ENCODE peak calls at places on chromosomes 4 and X, in eight cellular contexts. M is fibroblast of lung, Y is mammary epithelial cell, Q is aorta, W is uterus, S is heart left ventricle, G is right cardiac atrium, I is H9. L is an unnamed sample.

GRCh38 chr4:113541933-113542332 is 219.6 kb downstream of the CAMK2D start:
- DNase-seq in I (no peak), S (no peak), M (peak; percentile 16), W (no peak), Q (no peak), G (no peak), Y (no peak), L (no peak)

GRCh38 chr4:42293967-42294822 is 103.1 kb upstream of the SHISA3 start:
- DNase-seq in G (no peak), Q (no peak), M (no peak), W (no peak), I (no peak), Y (no peak), S (no peak), L (peak; percentile 70)

GRCh38 chr4:22515888-22516541 is at the start of gene ADGRA3:
- DNase-seq in S (peak; percentile 81), I (peak; percentile 79), M (peak; percentile 72), G (peak; percentile 90), W (peak; percentile 74), Q (peak; percentile 91), Y (peak; percentile 72), L (no peak)

GRCh38 chr4:83867221-83867620 is 331.3 kb downstream of the GPAT3 start:
- DNase-seq in S (no peak), M (peak; percentile 55), I (no peak), Y (no peak), G (no peak), W (no peak), Q (no peak), L (no peak)

GRCh38 chrX:18179446-18179845 is 41.2 kb downstream of the BEND2 start:
- DNase-seq in Q (no peak), M (no peak), Y (no peak), I (no peak), W (no peak), S (no peak), G (no peak), L (no peak)

GRCh38 chrX:136112781-136113180 is 34.6 kb upstream of the FHL1 start:
- DNase-seq in I (no peak), Q (no peak), W (no peak), S (no peak), G (no peak), Y (no peak), M (no peak), L (no peak)

GRCh38 chrX:67544281-67544680 is 460 bp downstream of the AR start:
- DNase-seq in M (peak; percentile 19), I (peak; percentile 41), G (peak; percentile 69), Y (no peak), W (peak; percentile 21), S (peak; percentile 15), Q (peak; percentile 78), L (no peak)

GRCh38 chrX:151698485-151698884 is 3.2 kb downstream of the PRRG3 start:
- DNase-seq in S (no peak), Q (no peak), W (no peak), I (no peak), M (no peak), Y (no peak), G (no peak), L (no peak)

GRCh38 chr4:46491455-46491854 is 101.5 kb upstream of the GABRA2 start:
- DNase-seq in M (no peak), G (no peak), Y (no peak), W (no peak), Q (no peak), I (no peak), S (no peak), L (peak; percentile 2)

GRCh38 chr4:6771229-6771671 is 11.3 kb upstream of the KIAA0232 start:
- DNase-seq in S (peak; percentile 80), Q (peak; percentile 96), M (peak; percentile 36), G (peak; percentile 82), W (peak; percentile 49), Y (peak; percentile 56), I (no peak), L (no peak)

GRCh38 chr4:165448700-165449099 is 69.9 kb downstream of the CPE start:
- DNase-seq in M (no peak), Y (no peak), S (no peak), I (no peak), G (no peak), Q (no peak), W (no peak), L (no peak)

GRCh38 chr4:4595252-4595651 is 53.4 kb upstream of the STX18 start:
- DNase-seq in G (no peak), M (no peak), S (no peak), Y (no peak), Q (no peak), W (no peak), I (no peak), L (no peak)

GRCh38 chr4:159070742-159071141 is 32.1 kb upstream of the RAPGEF2 start:
- DNase-seq in W (no peak), G (no peak), Y (peak; percentile 91), M (peak; percentile 84), S (no peak), I (no peak), Q (no peak), L (no peak)

GRCh38 chrX:72081605-72082320 is 50.0 kb downstream of the RTL5 start:
- DNase-seq in Q (no peak), Y (no peak), S (no peak), W (no peak), G (no peak), I (no peak), M (no peak), L (no peak)
- H3K27me3 ChIP-seq in Q (no peaks in the 10 kb centered on the region), Y (peaks cover 2% of the 10 kb centered on the region), S (peaks cover 42% of the 10 kb centered on the region), W (no peaks in the 10 kb centered on the region), G (no peaks in the 10 kb centered on the region), I (no peaks in the 10 kb centered on the region), M (no peaks in the 10 kb centered on the region), L (no peaks in the 10 kb centered on the region)

GRCh38 chr4:185839770-185840169 is 27.8 kb upstream of the SORBS2 start:
- DNase-seq in G (no peak), Y (no peak), Q (no peak), S (no peak), W (no peak), I (no peak), M (peak; percentile 16), L (no peak)
- H3K27ac ChIP-seq in G (peak overlapping the region; percentile 94), Y (peak overlapping the region; percentile 85), Q (peak overlapping the region; percentile 65), S (peak overlapping the region; percentile 85), W (peak overlapping the region; percentile 76), I (peak overlapping the region; percentile 100), M (peak overlapping the region; percentile 75), L (peak overlapping the region; percentile 86)

GRCh38 chr4:110265001-110265400 is 66.6 kb upstream of the ELOVL6 start:
- DNase-seq in I (no peak), W (no peak), Y (no peak), Q (no peak), S (no peak), M (no peak), G (no peak), L (no peak)

GRCh38 chr4:110266136-110266535 is 67.7 kb upstream of the ELOVL6 start:
- DNase-seq in G (no peak), Y (no peak), S (no peak), M (no peak), Q (no peak), W (no peak), I (no peak), L (no peak)

DNA sequence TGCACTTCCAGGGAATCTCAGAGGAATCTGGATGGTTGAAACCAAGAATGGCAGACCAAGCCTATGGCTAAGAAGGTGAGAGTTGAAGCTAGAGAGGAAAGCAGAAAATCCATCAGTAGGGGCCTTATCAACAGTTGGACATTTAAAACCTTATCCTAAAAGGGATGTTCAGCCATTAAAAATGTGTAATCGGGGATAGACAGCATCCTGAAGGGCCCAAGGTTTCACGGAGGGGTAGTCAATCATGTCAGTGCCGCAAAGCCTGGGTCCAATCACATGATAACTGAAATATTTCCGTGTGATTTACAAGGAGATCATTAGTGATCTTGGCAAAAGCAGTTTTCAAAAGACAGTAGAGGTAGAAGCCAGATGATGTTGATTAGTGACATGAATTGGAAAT is 61.9 kb upstream of the ELOVL6 start:
- DNase-seq in Y (no peak), M (no peak), I (no peak), G (no peak), S (no peak), Q (no peak), W (no peak), L (no peak)
- H3K4me1 ChIP-seq in Y (no peaks in the 10 kb centered on the region), M (no peaks in the 10 kb centered on the region), I (no peaks in the 10 kb centered on the region), G (no peaks in the 10 kb centered on the region), S (no peaks in the 10 kb centered on the region), Q (no peaks in the 10 kb centered on the region), W (no peaks in the 10 kb centered on the region), L (no peaks in the 10 kb centered on the region)

GRCh38 chr4:157294575-157294974 is 74.0 kb downstream of the GRIA2 start:
- DNase-seq in Q (no peak), Y (no peak), M (no peak), I (no peak), S (no peak), G (no peak), W (no peak), L (no peak)
- H3K27me3 ChIP-seq in Q (no peaks in the 10 kb centered on the region), Y (peaks cover 5% of the 10 kb centered on the region), M (no peaks in the 10 kb centered on the region), I (no peaks in the 10 kb centered on the region), S (no peaks in the 10 kb centered on the region), G (no peaks in the 10 kb centered on the region), W (no peaks in the 10 kb centered on the region), L (no peaks in the 10 kb centered on the region)

GRCh38 chr4:75154994-75155393 is 222.1 kb downstream of the PARM1 start:
- DNase-seq in G (no peak), W (no peak), M (no peak), Q (no peak), S (no peak), Y (no peak), I (no peak), L (no peak)
- H3K27ac ChIP-seq in G (no peak overlapping the region), W (no peak overlapping the region), M (no peak overlapping the region), Q (no peak overlapping the region), S (no peak overlapping the region), Y (no peak overlapping the region), I (no peak overlapping the region), L (no peak overlapping the region)

DNA sequence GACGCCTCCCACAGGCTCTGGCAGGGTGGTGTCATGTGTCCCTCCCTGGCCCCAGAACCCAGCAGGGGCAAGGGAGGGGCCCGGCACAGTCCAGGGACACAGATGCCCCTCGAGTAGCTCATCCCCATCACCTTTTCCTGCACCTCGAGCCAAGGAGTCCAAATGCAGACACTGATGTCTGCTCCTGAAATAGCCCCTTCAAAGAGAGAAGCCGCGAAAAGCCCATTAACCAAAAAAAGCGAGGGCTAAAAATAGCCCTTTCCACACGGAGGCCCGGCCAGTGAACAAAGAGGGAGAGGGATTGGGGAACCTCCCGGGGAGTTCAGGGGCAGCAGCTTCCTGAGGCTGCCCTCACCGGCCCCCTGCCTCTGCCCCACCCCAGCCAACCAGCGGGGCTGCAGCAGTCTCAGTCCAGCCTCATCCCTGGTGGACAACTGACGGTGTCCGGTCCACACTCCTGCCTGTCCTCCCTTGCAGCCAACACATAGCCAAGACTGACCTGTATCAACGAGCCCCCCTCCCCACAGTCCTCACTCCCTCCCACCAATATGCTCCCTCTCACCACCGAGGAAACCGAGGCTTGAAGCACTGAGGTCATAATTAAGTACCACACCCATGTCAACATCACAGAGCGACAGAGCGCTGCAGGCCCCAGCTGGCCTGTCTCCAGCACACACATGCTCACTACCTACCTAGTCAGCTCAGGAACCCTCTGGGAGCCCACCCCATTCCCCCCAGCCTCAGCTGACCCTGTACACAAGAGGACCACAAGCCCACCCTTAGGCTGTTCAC is 23.9 kb downstream of the WDR1 start:
- DNase-seq in Q (peak; percentile 70), Y (no peak), W (no peak), M (no peak), G (peak; percentile 66), I (no peak), S (no peak), L (no peak)
- H3K4me1 ChIP-seq in Q (no peaks in the 10 kb centered on the region), Y (peaks cover 73% of the 10 kb centered on the region), W (peaks cover 37% of the 10 kb centered on the region), M (peaks cover 43% of the 10 kb centered on the region), G (peaks cover 51% of the 10 kb centered on the region), I (no peaks in the 10 kb centered on the region), S (peaks cover 80% of the 10 kb centered on the region), L (peaks cover 6% of the 10 kb centered on the region)

L was measured in iPS DF 6.9.